ENCODE peak calls at places on chromosomes 6 and 20, in six cellular contexts. M is H9, C is neuronal stem cell, L is H1, P is mesenchymal stem cell, F is trophoblast cell. B is an unnamed sample.

GRCh38 chr20:33915726-33916331 is 77.9 kb upstream of the RALY start:
- DNase-seq in M (peak), L (peak), P (no peak), F (peak), C (no peak), B (no peak)

GRCh38 chr6:95802978-95803377 is 212.8 kb upstream of the FUT9 start:
- DNase-seq in F (no peak), L (no peak), P (no peak), C (peak), M (no peak), B (no peak)

GRCh38 chr20:46058656-46059281 is 29.8 kb downstream of the SLC12A5 start:
- DNase-seq in L (peak), F (no peak), C (peak), M (peak), P (peak), B (no peak)

GRCh38 chr6:24927985-24928735 is 7.6 kb downstream of the RIPOR2 start:
- DNase-seq in F (no peak), P (peak), L (no peak), C (no peak), M (no peak), B (peak)

GRCh38 chr6:193773-194310 is 98.4 kb upstream of the DUSP22 start:
- DNase-seq in M (no peak), F (no peak), C (no peak), L (no peak), P (no peak), B (no peak)

GRCh38 chr20:57678340-57678739 is 31.5 kb downstream of the PMEPA1 start:
- DNase-seq in C (no peak), P (no peak), M (no peak), L (no peak), F (no peak), B (no peak)

GRCh38 chr6:91659881-91660280 is 1073.0 kb upstream of the MAP3K7 start:
- DNase-seq in P (no peak), L (no peak), M (no peak), C (no peak), F (no peak), B (no peak)

GRCh38 chr6:7052441-7052936 is 55.3 kb upstream of the RREB1 start:
- DNase-seq in F (no peak), C (peak), P (peak), M (peak), L (peak), B (peak)

GRCh38 chr6:121365499-121366183 is 31.4 kb upstream of the TBC1D32 start:
- DNase-seq in F (no peak), P (no peak), M (no peak), C (no peak), L (no peak), B (no peak)

GRCh38 chr20:32565735-32566032 is 19.4 kb downstream of the NOL4L start:
- DNase-seq in L (no peak), M (no peak), P (no peak), F (no peak), C (no peak), B (no peak)

GRCh38 chr20:32562495-32562911 is 22.6 kb downstream of the NOL4L start:
- DNase-seq in P (no peak), C (no peak), L (peak), F (no peak), M (no peak), B (no peak)

GRCh38 chr20:32563311-32564272 is 21.5 kb downstream of the NOL4L start:
- DNase-seq in M (no peak), L (no peak), F (no peak), C (no peak), P (no peak), B (no peak)

GRCh38 chr20:32564921-32565734 is 20.0 kb downstream of the NOL4L start:
- DNase-seq in F (no peak), P (peak), L (no peak), M (no peak), C (no peak), B (no peak)

DNA sequence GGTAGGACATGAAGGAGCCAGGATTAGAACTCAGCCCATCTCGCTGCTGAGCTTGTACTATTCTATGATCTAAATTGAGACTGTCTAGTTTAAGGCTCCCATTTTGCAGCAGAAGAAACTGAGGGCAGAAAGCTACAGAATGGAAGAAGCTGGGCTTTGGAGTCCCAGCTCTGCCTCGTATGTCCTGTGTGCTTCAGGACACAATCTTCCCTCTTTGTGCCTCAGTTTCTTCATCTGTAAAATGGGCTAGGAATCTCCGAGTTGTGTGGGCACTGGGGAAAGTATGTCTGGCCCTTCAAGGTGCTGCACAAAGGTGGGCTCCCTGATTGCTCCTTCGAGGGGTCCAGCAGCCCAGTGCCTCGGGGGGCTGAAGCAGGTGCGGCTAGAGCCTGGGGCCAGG is 20.7 kb downstream of the NOL4L start:
- DNase-seq in L (no peak), M (no peak), F (no peak), P (no peak), C (no peak), B (no peak)
- H3K14ac ChIP-seq in L (no peak), M (no peak), F (no peak), P (no peak), C (peak), B (no peak)

DNA sequence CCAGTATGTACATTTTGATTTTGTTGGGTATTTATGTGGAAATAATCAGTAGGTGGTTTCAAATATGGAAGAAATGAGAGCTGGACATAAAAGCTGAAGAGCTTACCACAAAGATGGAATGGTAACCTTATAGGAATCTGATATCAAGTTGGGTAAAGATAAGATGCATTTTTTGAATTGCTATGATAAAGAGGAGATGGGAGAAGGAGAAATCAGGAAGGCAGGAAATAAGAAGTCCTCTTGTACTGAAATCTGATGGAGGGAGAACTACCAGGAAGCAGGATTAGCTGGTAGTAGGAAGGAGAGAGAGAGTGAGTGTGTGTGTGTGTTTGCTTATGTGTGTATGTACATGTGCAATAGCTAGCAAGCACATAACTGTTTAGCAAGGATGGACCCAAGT is 468.4 kb downstream of the PHF3 start:
- DNase-seq in P (no peak), M (no peak), F (no peak), C (no peak), L (no peak), B (peak)
- H3K14ac ChIP-seq in P (no peak), M (no peak), F (no peak), C (no peak), L (no peak), B (peak)

GRCh38 chr6:97963148-97963680 is 680.2 kb upstream of the MMS22L start:
- DNase-seq in C (no peak), F (no peak), L (no peak), M (no peak), P (no peak), B (no peak)

DNA sequence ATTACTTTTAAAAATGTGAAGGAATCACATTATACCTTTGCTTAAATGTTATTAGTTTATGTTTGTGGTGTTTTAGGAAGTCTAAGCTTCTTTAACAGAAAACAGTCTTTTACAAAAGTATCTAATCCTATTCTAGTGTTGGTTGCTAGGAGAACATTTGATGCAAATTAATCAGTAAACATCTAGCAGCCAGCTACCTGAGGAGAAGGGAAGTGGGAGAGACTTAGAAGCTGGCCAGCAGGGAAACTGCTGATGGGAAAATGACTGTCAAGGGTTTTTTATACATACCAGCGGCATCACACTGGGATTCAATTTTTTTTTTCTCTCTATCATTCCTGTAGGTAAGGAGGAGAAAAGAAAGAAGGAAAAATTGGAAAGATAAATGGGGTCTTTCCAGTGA is 686.0 kb upstream of the MMS22L start:
- DNase-seq in F (no peak), M (no peak), P (no peak), L (no peak), C (no peak), B (no peak)
- H3K14ac ChIP-seq in F (no peak), M (no peak), P (no peak), L (no peak), C (no peak), B (no peak)

DNA sequence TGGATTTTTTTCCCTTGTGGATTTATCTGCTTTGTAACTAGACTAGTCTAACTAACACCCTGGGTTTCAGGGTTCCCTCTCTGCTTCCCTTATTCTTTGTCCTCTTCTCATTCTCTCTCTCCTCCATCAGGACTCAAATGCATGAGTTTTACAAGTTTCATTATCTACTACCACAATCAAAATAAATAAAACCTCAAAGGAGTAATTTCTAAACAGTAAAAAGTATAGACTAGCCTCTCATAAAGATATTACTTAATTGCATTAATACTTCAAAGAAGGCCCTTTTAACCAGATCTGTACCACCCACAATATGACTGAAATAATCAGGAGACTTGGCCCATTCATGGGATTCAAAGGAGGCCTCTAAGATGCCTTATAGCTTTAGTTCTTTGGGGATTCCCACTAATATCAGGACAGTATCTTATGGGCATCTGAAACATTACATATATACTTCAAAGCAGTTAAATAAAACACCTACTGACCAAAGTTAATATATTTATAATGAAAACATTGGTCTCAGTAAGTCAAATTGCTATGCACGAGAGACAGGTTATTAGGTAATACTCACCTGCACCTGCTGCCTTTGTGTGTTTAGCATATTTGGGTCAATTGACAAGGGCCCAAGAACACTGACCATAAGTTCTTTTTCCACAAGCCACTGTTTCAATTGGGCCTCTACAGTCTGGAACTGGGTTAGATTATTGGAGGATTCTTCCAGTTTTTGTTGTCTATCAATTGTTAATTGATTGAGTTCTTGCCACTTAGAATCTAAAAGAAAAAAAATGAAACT is 85.7 kb downstream of the DST start:
- DNase-seq in L (no peak), P (no peak), F (no peak), C (no peak), M (no peak), B (no peak)
- H3K14ac ChIP-seq in L (no peak), P (no peak), F (no peak), C (no peak), M (no peak), B (no peak)

GRCh38 chr6:70398783-70399730 is 14.3 kb upstream of the FAM135A start:
- DNase-seq in L (no peak), M (no peak), C (no peak), F (peak), P (peak), B (peak)

GRCh38 chr6:70395301-70395672 is 18.0 kb upstream of the FAM135A start:
- DNase-seq in L (no peak), F (no peak), M (no peak), P (no peak), C (no peak), B (no peak)

GRCh38 chr6:70394518-70395300 is 18.6 kb upstream of the FAM135A start:
- DNase-seq in M (peak), C (no peak), F (peak), P (no peak), L (no peak), B (no peak)

GRCh38 chr6:70396163-70396562 is 17.1 kb upstream of the FAM135A start:
- DNase-seq in P (no peak), L (no peak), F (no peak), C (no peak), M (no peak), B (no peak)

DNA sequence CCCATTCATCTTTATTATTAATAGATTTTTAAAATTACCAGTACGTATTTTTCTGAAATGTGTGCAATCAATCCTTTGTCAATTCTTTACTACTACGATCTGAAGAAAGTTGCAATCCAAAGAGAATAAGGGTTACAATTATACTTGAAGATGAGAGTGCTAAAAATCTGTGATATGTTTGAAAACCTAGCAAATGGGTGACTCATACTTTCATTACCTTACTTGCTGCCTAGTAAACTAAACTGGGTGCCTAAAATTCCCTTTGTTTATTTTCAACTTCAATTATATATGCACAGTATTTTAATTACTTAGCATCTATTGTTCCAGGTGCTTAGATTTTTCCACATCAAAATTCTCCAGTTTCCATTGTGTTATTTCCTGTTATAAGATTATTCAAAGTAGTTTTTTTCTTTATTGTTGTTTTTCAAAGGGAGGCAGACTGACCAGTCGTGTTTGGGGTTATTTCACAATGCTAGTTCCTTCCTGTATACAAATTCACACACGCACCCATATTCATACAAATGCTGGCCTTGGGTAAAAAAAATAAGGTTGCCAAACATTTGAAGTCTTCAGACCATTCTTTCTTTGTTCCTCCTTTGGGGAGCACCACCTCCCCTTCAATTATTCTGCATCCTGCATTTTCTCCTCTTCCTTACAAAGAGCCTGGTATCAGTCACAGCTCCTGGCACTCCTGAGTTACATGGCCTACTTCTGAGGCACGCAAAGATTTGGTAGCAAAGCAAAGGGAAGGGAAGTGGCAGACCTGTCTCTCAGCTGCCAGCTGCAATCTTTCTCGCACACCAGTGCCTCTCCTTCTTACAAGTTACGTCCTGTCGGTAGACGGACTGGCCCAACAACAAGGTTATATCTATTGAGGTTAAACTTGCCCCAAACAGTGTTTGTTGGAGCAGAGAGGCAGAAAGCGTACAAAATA is 16.2 kb upstream of the FAM135A start:
- DNase-seq in L (no peak), F (no peak), M (no peak), C (no peak), P (no peak), B (no peak)
- H3K14ac ChIP-seq in L (no peak), F (no peak), M (no peak), C (no peak), P (no peak), B (no peak)

GRCh38 chr6:157288575-157288974 is 34.7 kb downstream of the TMEM242 start:
- DNase-seq in C (no peak), L (no peak), F (no peak), M (no peak), P (no peak), B (no peak)
- H3K14ac ChIP-seq in C (no peak), L (no peak), F (no peak), M (no peak), P (no peak), B (no peak)

GRCh38 chr6:100724222-100724621 is 156.9 kb downstream of the ASCC3 start:
- DNase-seq in F (no peak), P (no peak), L (no peak), C (no peak), M (no peak), B (no peak)

GRCh38 chr6:100724696-100725095 is 156.4 kb downstream of the ASCC3 start:
- DNase-seq in L (no peak), F (no peak), M (no peak), C (no peak), P (no peak), B (no peak)

GRCh38 chr6:100721256-100721655 is 159.9 kb downstream of the ASCC3 start:
- DNase-seq in F (peak), P (no peak), C (no peak), M (no peak), L (no peak), B (peak)

DNA sequence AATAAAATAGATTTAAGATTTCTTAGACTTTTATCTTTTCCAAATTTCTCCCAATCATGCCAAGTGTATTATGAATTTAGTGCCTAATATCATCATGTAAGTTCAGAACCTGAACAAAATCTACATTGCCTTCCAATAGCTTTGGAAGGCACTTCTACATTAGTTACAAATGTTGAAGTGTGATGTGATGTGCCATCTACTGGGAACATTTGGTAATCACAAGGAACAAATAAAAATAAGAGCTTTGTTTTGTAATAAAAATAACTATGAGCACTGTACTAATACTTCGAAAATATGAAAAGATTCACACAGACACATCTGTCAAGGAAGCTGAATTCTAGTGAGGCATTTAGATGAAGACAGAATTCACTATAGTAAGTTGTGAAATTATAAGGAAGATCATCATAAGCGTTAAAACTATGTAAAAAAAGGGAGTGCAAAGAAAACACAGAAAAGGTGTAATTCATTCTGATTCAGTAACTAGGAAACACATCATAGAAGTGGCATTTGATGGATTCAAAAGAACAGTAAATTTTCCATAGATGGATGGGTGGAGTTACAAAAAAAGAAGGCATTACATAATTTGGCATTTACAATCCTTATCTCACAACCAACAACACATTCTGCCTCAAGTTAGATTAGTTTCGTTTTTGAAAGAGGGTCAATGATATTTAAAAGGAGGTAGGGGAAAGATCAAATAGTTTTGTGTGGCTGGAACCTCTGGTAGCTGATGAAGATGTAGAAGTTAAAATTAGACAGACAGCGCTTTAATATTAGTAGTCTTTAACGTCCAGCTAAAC is 161.0 kb downstream of the ASCC3 start:
- DNase-seq in P (peak), L (no peak), F (no peak), M (no peak), C (no peak), B (peak)
- H3K14ac ChIP-seq in P (no peak), L (no peak), F (no peak), M (no peak), C (no peak), B (no peak)